ENCODE peak calls at places on chromosome 13, in nine cellular contexts. C is activated T-cell treated with anti-CD3 and anti-CD28 coated beads for 4 hours; W is Peyer's patch; R is fibroblast of lung; B is posterior cingulate gyrus; N is stimulated activated naive CD8-positive, alpha-beta T cell treated with anti-CD3 and anti-CD28 coated beads, Interleukin-15, Interleukin-2, amounts not matched to agents 100 U/mL and 50 U/mL, for 24 hours; P is A549; J is NCI-H1105 treated with DMSO at 0.1 percent for 48 hours; I is GM12878. A is an unnamed sample.

GRCh38 chr13:104106705-104107393 is 1040.6 kb upstream of the SLC10A2 start:
- DNase-seq in C (no peak), W (no peak), R (peak), B (no peak), N (no peak), P (no peak), J (no peak), I (no peak), A (no peak)

GRCh38 chr13:27797228-27797624 is 4.9 kb downstream of the GSX1 start:
- DNase-seq in C (no peak), W (no peak), R (peak), B (no peak), N (no peak), P (peak), J (no peak), I (no peak), A (no peak)

GRCh38 chr13:102236830-102237621 is 164.8 kb downstream of the FGF14 start:
- DNase-seq in C (no peak), W (no peak), R (no peak), B (no peak), N (no peak), P (no peak), J (no peak), I (no peak), A (no peak)

GRCh38 chr13:29760561-29760960 is 89.9 kb downstream of the UBL3 start:
- DNase-seq in C (no peak), W (no peak), R (peak), B (no peak), N (no peak), P (no peak), J (no peak), I (no peak), A (no peak)

GRCh38 chr13:31946091-31946770 is 85.3 kb upstream of the FRY start:
- DNase-seq in C (no peak), W (no peak), R (peak), B (no peak), N (no peak), P (no peak), J (peak), I (no peak), A (no peak)

GRCh38 chr13:111472559-111473460 is 152.4 kb downstream of the TEX29 start:
- DNase-seq in C (no peak), W (no peak), R (no peak), B (no peak), N (no peak), P (no peak), J (no peak), I (no peak), A (no peak)

GRCh38 chr13:41053384-41053826 is 7.9 kb upstream of the WBP4 start:
- DNase-seq in C (no peak), W (no peak), R (no peak), B (no peak), N (no peak), P (no peak), J (no peak), I (peak), A (no peak)

GRCh38 chr13:50415428-50415827 is 400.2 kb downstream of the KCNRG start:
- DNase-seq in C (no peak), W (no peak), R (peak), B (no peak), N (no peak), P (no peak), J (no peak), I (no peak), A (no peak)

GRCh38 chr13:35953537-35954206 is 177.5 kb downstream of the DCLK1 start:
- DNase-seq in C (no peak), W (no peak), R (peak), B (peak), N (no peak), P (peak), J (peak), I (no peak), A (peak)

GRCh38 chr13:51063909-51064308 is 47.2 kb downstream of the C13orf42 start:
- DNase-seq in C (no peak), W (no peak), R (no peak), B (no peak), N (no peak), P (no peak), J (no peak), I (no peak), A (no peak)

GRCh38 chr13:45781553-45782326 is 69.8 kb downstream of the SIAH3 start:
- DNase-seq in C (no peak), W (peak), R (peak), B (no peak), N (no peak), P (no peak), J (peak), I (no peak), A (no peak)

GRCh38 chr13:21668665-21669599 is 1.9 kb upstream of the FGF9 start:
- DNase-seq in C (no peak), W (peak), R (peak), B (no peak), N (peak), P (no peak), J (peak), I (no peak), A (no peak)

GRCh38 chr13:79423801-79424642 is 18.0 kb upstream of the RBM26 start:
- DNase-seq in C (no peak), W (no peak), R (peak), B (no peak), N (no peak), P (no peak), J (peak), I (no peak), A (peak)

GRCh38 chr13:52968074-52968700 is 60.4 kb upstream of the OLFM4 start:
- DNase-seq in C (peak), W (peak), R (peak), B (peak), N (peak), P (peak), J (peak), I (peak), A (peak)

GRCh38 chr13:79631260-79631659 is 150.3 kb downstream of the NDFIP2 start:
- DNase-seq in C (no peak), W (no peak), R (peak), B (no peak), N (no peak), P (peak), J (peak), I (no peak), A (no peak)

GRCh38 chr13:94494021-94494420 is 14.5 kb upstream of the DCT start:
- DNase-seq in C (no peak), W (no peak), R (no peak), B (no peak), N (no peak), P (no peak), J (peak), I (no peak), A (no peak)

GRCh38 chr13:98144501-98145350 is 1.8 kb downstream of the FARP1 start:
- DNase-seq in C (no peak), W (no peak), R (peak), B (no peak), N (no peak), P (no peak), J (peak), I (no peak), A (peak)

GRCh38 chr13:69565334-69565733 is 542.3 kb upstream of the ATXN8OS start:
- DNase-seq in C (no peak), W (no peak), R (peak), B (no peak), N (peak), P (peak), J (no peak), I (peak), A (no peak)

GRCh38 chr13:110912651-110913051 is 2.2 kb downstream of the ANKRD10 start:
- DNase-seq in C (no peak), W (no peak), R (peak), B (no peak), N (no peak), P (no peak), J (no peak), I (no peak), A (no peak)

GRCh38 chr13:44884076-44884729 is 105.1 kb downstream of the NUFIP1 start:
- DNase-seq in C (no peak), W (no peak), R (peak), B (no peak), N (no peak), P (no peak), J (no peak), I (no peak), A (no peak)

GRCh38 chr13:67416047-67416925 is 186.2 kb upstream of the PCDH9 start:
- DNase-seq in C (no peak), W (no peak), R (peak), B (no peak), N (no peak), P (peak), J (no peak), I (no peak), A (no peak)

GRCh38 chr13:112616586-112617381 is 28.8 kb upstream of the TUBGCP3 start:
- DNase-seq in C (no peak), W (no peak), R (peak), B (no peak), N (peak), P (peak), J (peak), I (no peak), A (peak)

GRCh38 chr13:77878186-77878585 is 40.4 kb downstream of the EDNRB start:
- DNase-seq in C (no peak), W (no peak), R (no peak), B (no peak), N (no peak), P (no peak), J (no peak), I (no peak), A (no peak)

GRCh38 chr13:41015920-41016319 is 3.2 kb downstream of the ELF1 start:
- DNase-seq in C (no peak), W (no peak), R (no peak), B (no peak), N (no peak), P (no peak), J (no peak), I (no peak), A (no peak)

GRCh38 chr13:27637289-27637626 is 15.6 kb downstream of the POLR1D start:
- DNase-seq in C (no peak), W (no peak), R (no peak), B (no peak), N (no peak), P (no peak), J (no peak), I (no peak), A (no peak)

GRCh38 chr13:102940143-102940542 is 94.3 kb downstream of the ERCC5 start:
- DNase-seq in C (no peak), W (no peak), R (no peak), B (no peak), N (no peak), P (no peak), J (no peak), I (no peak), A (no peak)

GRCh38 chr13:43107780-43108179 is 84.4 kb downstream of the DNAJC15 start:
- DNase-seq in C (no peak), W (no peak), R (no peak), B (no peak), N (no peak), P (no peak), J (no peak), I (no peak), A (no peak)

GRCh38 chr13:58823701-58824100 is 1192.2 kb downstream of the PCDH17 start:
- DNase-seq in C (no peak), W (no peak), R (no peak), B (no peak), N (no peak), P (no peak), J (no peak), I (no peak), A (no peak)

GRCh38 chr13:107874456-107874855 is 340.9 kb downstream of the LIG4 start:
- DNase-seq in C (no peak), W (no peak), R (no peak), B (no peak), N (no peak), P (no peak), J (no peak), I (no peak), A (no peak)

A was measured in globus pallidus.